ENCODE peak calls at places on chromosomes 1 and 21, in four cellular contexts. L, C, R and T are unnamed samples. For H3K27me3, the result is how much of the 10 kb centered on the place peaks cover.

GRCh38 chr1:77238463-77238862 is 19.2 kb upstream of the PIGK start:
- DNase-seq in R (no peak), L (no peak), C (no peak), T (no peak)

GRCh38 chr1:227549892-227550291 is 13.5 kb upstream of the ZNF678 start:
- DNase-seq in R (no peak), L (no peak), C (no peak), T (no peak)

GRCh38 chr21:17930102-17930501 is 110.9 kb upstream of the C21orf91 start:
- DNase-seq in R (no peak), C (no peak), L (no peak), T (no peak)

GRCh38 chr21:44529011-44529421 is 11.0 kb downstream of the KRTAP10-1 start:
- DNase-seq in C (peak), R (no peak), L (no peak), T (no peak)

GRCh38 chr1:27960762-27961645 is 1.2 kb downstream of the XKR8 start:
- DNase-seq in C (no peak), R (peak), L (peak), T (no peak)

GRCh38 chr1:186236921-186237320 is 138.1 kb downstream of the TPR start:
- DNase-seq in L (no peak), R (no peak), C (no peak), T (no peak)

GRCh38 chr1:108644984-108645383 is 15.9 kb downstream of the HENMT1 start:
- DNase-seq in L (no peak), C (no peak), R (no peak), T (no peak)

GRCh38 chr21:16279658-16280581 is 550.1 kb downstream of the USP25 start:
- DNase-seq in R (peak), L (no peak), C (peak), T (no peak)

GRCh38 chr1:98072047-98072446 is 151.2 kb upstream of the DPYD start:
- DNase-seq in R (no peak), L (no peak), C (no peak), T (no peak)

GRCh38 chr1:30506785-30507312 is 216.5 kb downstream of the MATN1 start:
- DNase-seq in L (peak), C (no peak), R (no peak), T (no peak)

GRCh38 chr1:205812271-205812877 is 624 bp downstream of the SLC41A1 start:
- DNase-seq in L (peak), C (no peak), R (peak), T (no peak)

GRCh38 chr21:34351786-34352241 is 12.0 kb upstream of the KCNE2 start:
- DNase-seq in C (no peak), R (peak), L (no peak), T (no peak)

GRCh38 chr1:201146626-201147390 is 7.5 kb downstream of the TMEM9 start:
- DNase-seq in C (no peak), R (no peak), L (peak), T (peak)

GRCh38 chr1:27992271-27992670 is 32.5 kb downstream of the XKR8 start:
- DNase-seq in R (peak), C (no peak), L (no peak), T (no peak)

GRCh38 chr1:43321331-43321891 is 16.2 kb upstream of the MPL start:
- DNase-seq in R (peak), L (peak), C (no peak), T (peak)

GRCh38 chr1:88175631-88176226 is 508.3 kb upstream of the PKN2 start:
- DNase-seq in L (no peak), C (no peak), R (peak), T (no peak)

GRCh38 chr1:79859212-79859948 is 852.9 kb upstream of the ADGRL4 start:
- DNase-seq in L (no peak), R (no peak), C (no peak), T (no peak)

GRCh38 chr1:94646151-94646643 is 104.6 kb upstream of the F3 start:
- DNase-seq in R (no peak), L (no peak), C (no peak), T (no peak)

GRCh38 chr1:11680270-11681070 is 478 bp downstream of the MAD2L2 start:
- DNase-seq in L (no peak), R (no peak), C (peak), T (no peak)

GRCh38 chr1:159943908-159944622 is 1.3 kb downstream of the IGSF9 start:
- DNase-seq in L (peak), R (no peak), C (no peak), T (peak)

GRCh38 chr1:171963762-171964161 is 122.5 kb downstream of the DNM3 start:
- DNase-seq in C (no peak), L (no peak), R (no peak), T (no peak)

GRCh38 chr1:179105393-179105792 is 23.5 kb downstream of the TOR3A start:
- DNase-seq in C (no peak), R (no peak), L (no peak), T (no peak)

GRCh38 chr21:45069085-45069484 is 5.3 kb upstream of the ADARB1 start:
- DNase-seq in L (no peak), R (no peak), C (no peak), T (no peak)

GRCh38 chr1:204446413-204447111 is 34.9 kb upstream of the PPP1R15B start:
- DNase-seq in L (no peak), C (peak), R (peak), T (peak)

GRCh38 chr1:154745286-154745731 is 124.8 kb downstream of the KCNN3 start:
- DNase-seq in L (no peak), C (no peak), R (no peak), T (no peak)

GRCh38 chr1:229843627-229844238 is 217.7 kb downstream of the URB2 start:
- DNase-seq in C (peak), R (peak), L (no peak), T (no peak)

GRCh38 chr1:32066489-32066873 is 6.3 kb upstream of the TMEM39B start:
- DNase-seq in C (no peak), R (peak), L (peak), T (no peak)

GRCh38 chr1:14997646-14998276 is 155.8 kb upstream of the TMEM51 start:
- DNase-seq in L (no peak), C (no peak), R (no peak), T (no peak)

GRCh38 chr1:10106241-10106640 is 73.5 kb downstream of the UBE4B start:
- DNase-seq in C (peak), R (no peak), L (no peak), T (no peak)

GRCh38 chr1:44220001-44220751 is 6.9 kb downstream of the DMAP1 start:
- DNase-seq in L (peak), C (no peak), R (peak), T (no peak)

GRCh38 chr1:236185687-236186086 is 43.3 kb downstream of the GPR137B start:
- DNase-seq in L (no peak), C (no peak), R (no peak), T (no peak)

GRCh38 chr21:32131960-32132359 is 146.9 kb downstream of the MIS18A start:
- DNase-seq in R (peak), L (no peak), C (no peak), T (no peak)

GRCh38 chr1:223233019-223233409 is 90.0 kb upstream of the TLR5 start:
- DNase-seq in L (no peak), R (no peak), C (no peak), T (no peak)

GRCh38 chr1:235021815-235022214 is 106.8 kb downstream of the TOMM20 start:
- DNase-seq in C (no peak), R (no peak), L (peak), T (no peak)

GRCh38 chr1:170661646-170662411 is 2.1 kb upstream of the PRRX1 start:
- DNase-seq in L (peak), R (no peak), C (peak), T (no peak)

GRCh38 chr1:162973381-162973795 is 95.8 kb upstream of the RGS4 start:
- DNase-seq in C (no peak), L (no peak), R (no peak), T (no peak)

GRCh38 chr1:220592714-220593113 is 64.8 kb downstream of the MARK1 start:
- DNase-seq in R (no peak), C (no peak), L (no peak), T (no peak)

GRCh38 chr1:220594356-220594755 is 66.4 kb downstream of the MARK1 start:
- DNase-seq in R (no peak), L (no peak), C (no peak), T (no peak)

GRCh38 chr1:220595179-220595578 is 67.2 kb downstream of the MARK1 start:
- DNase-seq in L (no peak), C (no peak), R (no peak), T (no peak)
- H3K27ac ChIP-seq in L (no peak), C (no peak), R (no peak), T (no peak)

GRCh38 chr1:17909634-17910033 is 154.5 kb downstream of the ACTL8 start:
- DNase-seq in L (peak), R (no peak), C (no peak), T (peak)
- TF ChIP-seq CTCF in L (no peak), R (peak), C (no peak), T (peak)

GRCh38 chr1:183806650-183807049 is 1.7 kb downstream of the RGL1 start:
- DNase-seq in R (no peak), L (no peak), C (no peak), T (no peak)
- H3K27me3 ChIP-seq in R (under half), L (under half), C (under half), T (under half)

GRCh38 chr1:40955266-40955665 is 24.2 kb upstream of the CTPS1 start:
- DNase-seq in R (no peak), L (peak), C (no peak), T (no peak)
- H3K27ac ChIP-seq in R (no peak), L (no peak), C (no peak), T (no peak)

GRCh38 chr1:2546515-2547209 is 9.5 kb upstream of the TNFRSF14 start:
- DNase-seq in R (peak), C (peak), L (peak), T (peak)
- TF ChIP-seq CTCF in R (peak), C (no peak), L (peak), T (no peak)

DNA sequence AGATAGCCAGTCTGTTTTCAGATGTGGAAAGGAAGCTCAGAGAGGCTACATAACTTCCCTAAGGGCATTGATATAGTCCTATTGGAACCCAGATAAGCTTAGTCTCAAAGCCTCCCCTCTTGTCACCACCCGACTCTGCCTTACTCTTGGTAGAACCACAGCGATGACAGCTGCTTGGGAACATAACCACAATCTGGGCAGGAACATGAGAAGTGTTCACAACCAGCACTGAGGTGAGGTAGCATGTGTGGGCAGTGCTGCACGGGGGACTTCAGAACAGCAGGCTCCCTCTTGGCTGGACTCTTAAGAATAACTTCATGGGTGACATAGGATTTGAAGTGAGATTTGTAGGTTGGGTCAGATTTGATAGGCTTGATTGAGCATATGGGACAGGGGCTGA is 9.3 kb upstream of the S100A10 start:
- DNase-seq in C (no peak), L (no peak), R (no peak), T (no peak)
- H3K27me3 ChIP-seq in C (under half), L (under half), R (under half), T (under half)

GRCh38 chr1:181086926-181087325 is 1.6 kb upstream of the IER5 start:
- DNase-seq in C (no peak), R (no peak), L (no peak), T (no peak)
- H3K27ac ChIP-seq in C (peak), R (no peak), L (no peak), T (no peak)

DNA sequence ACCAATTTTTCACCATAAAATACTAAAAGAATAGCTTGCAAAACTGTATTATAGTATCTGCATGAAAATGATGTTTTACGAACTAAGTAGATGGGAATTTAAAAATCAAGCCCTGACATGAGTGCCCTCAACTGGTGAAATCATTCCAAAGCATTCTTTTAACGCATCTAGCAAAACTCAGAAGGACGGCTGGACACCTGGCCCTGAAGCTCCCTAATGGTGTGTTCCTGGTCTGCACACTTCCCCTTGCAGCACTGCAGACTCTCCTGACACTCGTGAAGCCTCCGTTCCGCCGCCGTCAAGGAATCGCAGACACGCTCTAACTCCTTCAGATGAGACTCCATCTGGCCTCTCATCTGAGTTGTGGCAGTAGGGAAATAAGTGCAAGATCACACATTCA is 39.9 kb downstream of the ODF2L start:
- DNase-seq in R (no peak), L (no peak), C (no peak), T (no peak)
- TF ChIP-seq CTCF in R (no peak), L (no peak), C (peak), T (no peak)

DNA sequence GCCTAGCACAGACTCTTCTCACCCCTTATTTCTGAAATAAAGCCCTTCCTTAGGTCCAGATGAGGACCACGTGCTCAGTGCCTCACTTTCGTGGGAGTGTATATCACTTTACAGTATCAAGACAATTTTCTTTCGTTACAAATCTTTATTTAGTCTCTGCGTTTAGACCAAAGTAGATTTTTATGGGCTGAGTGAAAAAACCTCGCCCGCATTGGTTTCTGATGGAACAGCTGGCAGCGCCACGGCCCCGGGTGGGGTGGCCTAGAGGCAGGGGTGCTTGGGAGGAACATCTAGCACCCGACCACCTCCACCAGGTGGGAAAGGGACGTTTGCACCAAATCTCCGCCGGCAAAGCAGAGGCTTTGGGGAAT is 7.6 kb downstream of the SIM2 start:
- DNase-seq in L (no peak), C (no peak), R (no peak), T (no peak)
- H3K27me3 ChIP-seq in L (under half), C (half or more), R (half or more), T (half or more)